ENCODE peak calls at places on chromosomes 7 and 10, in nine cellular contexts. J, V, T, Q, I, U, A, M and B are unnamed samples.

GRCh38 chr7:75896803-75897327 is 18.0 kb downstream of the RHBDD2 start:
- DNase-seq in J (no peak), V (no peak), T (no peak), Q (no peak), I (no peak), U (no peak), A (no peak), M (no peak), B (no peak)

GRCh38 chr10:89593043-89593442 is 52.0 kb downstream of the PANK1 start:
- DNase-seq in J (no peak), V (no peak), T (no peak), Q (no peak), I (no peak), U (no peak), A (no peak), M (no peak), B (no peak)

GRCh38 chr10:126569513-126570447 is 100.7 kb downstream of the C10orf90 start:
- DNase-seq in J (no peak), V (peak; percentile 67), T (no peak), Q (no peak), I (peak; percentile 87), U (no peak), A (no peak), M (no peak), B (peak; percentile 93)

GRCh38 chr7:86643478-86644281 is at the start of gene GRM3:
- DNase-seq in J (no peak), V (no peak), T (peak; percentile 74), Q (no peak), I (no peak), U (peak; percentile 74), A (peak; percentile 84), M (no peak), B (peak; percentile 5)

GRCh38 chr10:110619514-110619913 is 24.6 kb upstream of the RBM20 start:
- DNase-seq in J (no peak), V (no peak), T (no peak), Q (no peak), I (no peak), U (no peak), A (no peak), M (no peak), B (no peak)

GRCh38 chr7:1679326-1679965 is 9.4 kb downstream of the ELFN1 start:
- DNase-seq in J (no peak), V (no peak), T (no peak), Q (no peak), I (no peak), U (no peak), A (peak; percentile 8), M (no peak), B (no peak)

GRCh38 chr7:41035788-41036187 is 667.1 kb downstream of the INHBA start:
- DNase-seq in J (no peak), V (no peak), T (no peak), Q (no peak), I (peak; percentile 37), U (no peak), A (no peak), M (no peak), B (no peak)

GRCh38 chr10:23695825-23696420 is 257.0 kb downstream of the OTUD1 start:
- DNase-seq in J (no peak), V (no peak), T (no peak), Q (no peak), I (no peak), U (peak; percentile 21), A (peak; percentile 18), M (no peak), B (no peak)

GRCh38 chr7:98703916-98704315 is 86.8 kb downstream of the NPTX2 start:
- DNase-seq in J (peak; percentile 17), V (no peak), T (no peak), Q (no peak), I (no peak), U (no peak), A (no peak), M (no peak), B (no peak)

GRCh38 chr10:35127289-35127891 is 744 bp downstream of the CREM start:
- DNase-seq in J (peak; percentile 31), V (peak; percentile 82), T (no peak), Q (peak; percentile 47), I (peak; percentile 76), U (peak; percentile 47), A (peak; percentile 35), M (peak; percentile 92), B (peak; percentile 90)

GRCh38 chr7:107948645-107949442 is 54.1 kb downstream of the LAMB1 start:
- DNase-seq in J (no peak), V (peak; percentile 97), T (no peak), Q (no peak), I (peak; percentile 98), U (no peak), A (no peak), M (peak; percentile 19), B (peak; percentile 91)

GRCh38 chr10:4651404-4652037 is 174.5 kb upstream of the AKR1E2 start:
- DNase-seq in J (no peak), V (peak; percentile 24), T (peak; percentile 10), Q (no peak), I (no peak), U (no peak), A (no peak), M (no peak), B (peak; percentile 20)